ENCODE peak calls at places on chromosomes 3 and 15, in four cellular contexts. I is left colon, P is iris pigment epithelial cell, M is adrenal gland. N is an unnamed sample.

GRCh38 chr15:65189102-65189740 is 4.1 kb upstream of the CLPX start:
- DNase-seq in I (no peak), P (peak; percentile 47), M (peak; percentile 32), N (peak; percentile 56)

GRCh38 chr3:13136426-13136825 is 63.2 kb upstream of the IQSEC1 start:
- DNase-seq in I (no peak), P (no peak), M (no peak), N (no peak)

GRCh38 chr3:193190387-193190786 is 50.6 kb upstream of the PLAAT1 start:
- DNase-seq in I (no peak), P (peak; percentile 14), M (peak; percentile 16), N (peak; percentile 64)

GRCh38 chr3:134544306-134544705 is 58.4 kb downstream of the CEP63 start:
- DNase-seq in I (no peak), P (peak; percentile 13), M (no peak), N (no peak)

GRCh38 chr15:30001592-30001991 is 81.2 kb upstream of the GOLGA8J start:
- DNase-seq in I (no peak), P (no peak), M (no peak), N (no peak)

GRCh38 chr3:65029130-65029529 is 341.3 kb upstream of the ADAMTS9 start:
- DNase-seq in I (no peak), P (no peak), M (no peak), N (no peak)

GRCh38 chr3:53230789-53231188 is 25.0 kb downstream of the TKT start:
- DNase-seq in I (no peak), P (no peak), M (no peak), N (no peak)

GRCh38 chr15:56273724-56274123 is 30.0 kb upstream of the RFX7 start:
- DNase-seq in I (no peak), P (no peak), M (no peak), N (no peak)

GRCh38 chr3:150293401-150294001 is 114.6 kb upstream of the TSC22D2 start:
- DNase-seq in I (no peak), P (peak; percentile 91), M (no peak), N (peak; percentile 50)